ENCODE peak calls at places on chromosomes 4 and X, in ten cellular contexts. O, J, T, S, I, W, X, B, D and A are unnamed samples.

GRCh38 chrX:70479197-70479969 is 34.7 kb downstream of the DLG3 start:
- DNase-seq in O (peak), J (no peak), T (no peak), S (no peak), I (no peak), W (peak), X (no peak), B (no peak), D (peak), A (peak)

GRCh38 chrX:125205084-125205917 is 114.4 kb upstream of the TEX13C start:
- DNase-seq in O (no peak), J (no peak), T (peak), S (no peak), I (peak), W (no peak), X (peak), B (peak), D (peak), A (peak)

GRCh38 chr4:77104405-77105292 is 28.9 kb upstream of the CCNI start:
- DNase-seq in O (no peak), J (no peak), T (no peak), S (no peak), I (no peak), W (no peak), X (peak), B (peak), D (peak), A (no peak)

GRCh38 chrX:151019837-151020236 is 36.7 kb downstream of the HMGB3 start:
- DNase-seq in O (peak), J (no peak), T (no peak), S (no peak), I (no peak), W (peak), X (no peak), B (no peak), D (peak), A (no peak)

GRCh38 chr4:142202404-142203332 is 566.3 kb downstream of the IL15 start:
- DNase-seq in O (no peak), J (peak), T (peak), S (no peak), I (no peak), W (no peak), X (no peak), B (no peak), D (no peak), A (no peak)

GRCh38 chrX:22323541-22323940 is 50.8 kb downstream of the CBLL2 start:
- DNase-seq in O (peak), J (no peak), T (no peak), S (no peak), I (no peak), W (peak), X (no peak), B (no peak), D (peak), A (peak)

GRCh38 chr4:6044805-6045204 is 26.6 kb upstream of the C4orf50 start:
- DNase-seq in O (no peak), J (no peak), T (peak), S (no peak), I (no peak), W (no peak), X (no peak), B (no peak), D (no peak), A (no peak)

GRCh38 chr4:169229571-169230028 is 41.2 kb downstream of the SH3RF1 start:
- DNase-seq in O (peak), J (no peak), T (no peak), S (no peak), I (no peak), W (peak), X (no peak), B (no peak), D (peak), A (peak)

GRCh38 chr4:165096776-165097175 is 15.9 kb downstream of the TMEM192 start:
- DNase-seq in O (no peak), J (peak), T (peak), S (no peak), I (no peak), W (peak), X (no peak), B (no peak), D (peak), A (peak)

GRCh38 chr4:83115000-83115399 is 471 bp upstream of the PLAC8 start:
- DNase-seq in O (peak), J (no peak), T (no peak), S (no peak), I (no peak), W (no peak), X (no peak), B (no peak), D (peak), A (no peak)

GRCh38 chr4:60134106-60134505 is 1066.0 kb upstream of the ADGRL3 start:
- DNase-seq in O (no peak), J (no peak), T (no peak), S (no peak), I (no peak), W (no peak), X (no peak), B (no peak), D (no peak), A (no peak)

GRCh38 chrX:153981771-153982533 is 9.4 kb downstream of the TMEM187 start:
- DNase-seq in O (no peak), J (peak), T (no peak), S (no peak), I (no peak), W (no peak), X (peak), B (peak), D (no peak), A (no peak)

GRCh38 chr4:4390046-4390445 is 3.1 kb downstream of the NSG1 start:
- DNase-seq in O (no peak), J (no peak), T (no peak), S (no peak), I (peak), W (no peak), X (no peak), B (no peak), D (no peak), A (no peak)

GRCh38 chrX:120697053-120697452 is 67.2 kb upstream of the C1GALT1C1 start:
- DNase-seq in O (no peak), J (peak), T (no peak), S (no peak), I (no peak), W (no peak), X (no peak), B (no peak), D (no peak), A (no peak)

GRCh38 chrX:131609480-131609879 is 65.6 kb downstream of the OR13H1 start:
- DNase-seq in O (no peak), J (no peak), T (no peak), S (no peak), I (no peak), W (no peak), X (no peak), B (no peak), D (no peak), A (no peak)

GRCh38 chr4:153931804-153932203 is 142.9 kb upstream of the SFRP2 start:
- DNase-seq in O (no peak), J (no peak), T (no peak), S (no peak), I (no peak), W (no peak), X (no peak), B (no peak), D (peak), A (peak)

GRCh38 chr4:122383341-122383740 is 4.5 kb downstream of the ADAD1 start:
- DNase-seq in O (no peak), J (no peak), T (no peak), S (no peak), I (no peak), W (no peak), X (no peak), B (no peak), D (no peak), A (no peak)

GRCh38 chr4:179110356-179110755 is 1668.1 kb upstream of the AGA start:
- DNase-seq in O (peak), J (no peak), T (no peak), S (no peak), I (no peak), W (peak), X (no peak), B (no peak), D (peak), A (peak)